ENCODE peak calls at places on chromosomes 4 and X, in six cellular contexts. A, H, S, L, X and R are unnamed samples.

GRCh38 chrX:72268601-72269365 is 8.3 kb downstream of the RPS4X start:
- DNase-seq in X (no peak), L (no peak), A (peak), H (no peak), S (no peak), R (peak)

GRCh38 chrX:26778320-26778888 is 562.4 kb downstream of the MAGEB5 start:
- DNase-seq in X (no peak), S (no peak), H (no peak), A (peak), L (no peak), R (no peak)

GRCh38 chrX:108224727-108225455 is 133.3 kb downstream of the ATG4A start:
- DNase-seq in S (no peak), A (peak), X (peak), H (peak), L (no peak), R (peak)

GRCh38 chrX:71301195-71301924 is at the start of gene ITGB1BP2:
- DNase-seq in S (no peak), X (no peak), L (no peak), A (peak), H (no peak), R (peak)

GRCh38 chr4:88857588-88857987 is 160.0 kb upstream of the NAP1L5 start:
- DNase-seq in H (peak), X (no peak), S (no peak), L (no peak), A (peak), R (no peak)

GRCh38 chrX:130083107-130083490 is 27.2 kb downstream of the ELF4 start:
- DNase-seq in S (no peak), A (no peak), X (peak), L (no peak), H (no peak), R (no peak)

GRCh38 chrX:70082723-70083122 is 20.5 kb downstream of the OTUD6A start:
- DNase-seq in X (no peak), L (no peak), S (no peak), A (no peak), H (no peak), R (no peak)

GRCh38 chr4:98568896-98569663 is 89.3 kb downstream of the TSPAN5 start:
- DNase-seq in L (no peak), S (no peak), H (no peak), X (no peak), A (peak), R (peak)

GRCh38 chr4:173443121-173443520 is 44.2 kb upstream of the SCRG1 start:
- DNase-seq in X (no peak), L (no peak), S (no peak), A (no peak), H (no peak), R (no peak)

GRCh38 chr4:23033796-23034195 is 341.1 kb downstream of the GBA3 start:
- DNase-seq in A (no peak), L (no peak), S (no peak), H (no peak), X (no peak), R (peak)

GRCh38 chrX:50941638-50942037 is 31.1 kb downstream of the BMP15 start:
- DNase-seq in H (peak), X (peak), L (no peak), S (no peak), A (no peak), R (no peak)

GRCh38 chr4:41009411-41009810 is 204.9 kb downstream of the APBB2 start:
- DNase-seq in L (no peak), A (peak), H (peak), S (no peak), X (no peak), R (peak)

GRCh38 chr4:157978680-157979361 is 194.0 kb downstream of the GASK1B start:
- DNase-seq in X (peak), S (peak), A (peak), L (no peak), H (peak), R (peak)

GRCh38 chrX:130025256-130025655 is 42.8 kb downstream of the BCORL1 start:
- DNase-seq in H (no peak), A (no peak), X (peak), L (no peak), S (no peak), R (no peak)

GRCh38 chr4:35105486-35105885 is 1138.8 kb downstream of the ARAP2 start:
- DNase-seq in S (no peak), X (no peak), A (no peak), L (no peak), H (peak), R (no peak)

GRCh38 chr4:150570862-150571261 is 11.1 kb upstream of the MAB21L2 start:
- DNase-seq in H (no peak), L (no peak), S (no peak), X (no peak), A (no peak), R (no peak)

GRCh38 chr4:184163813-184164212 is 53.9 kb downstream of the ENPP6 start:
- DNase-seq in H (peak), L (no peak), A (no peak), S (peak), X (peak), R (no peak)

GRCh38 chrX:154986826-154987575 is 35.5 kb downstream of the F8 start:
- DNase-seq in S (no peak), H (peak), A (peak), X (no peak), L (no peak), R (no peak)

GRCh38 chrX:9785944-9786741 is at the start of gene SHROOM2:
- DNase-seq in S (no peak), A (no peak), X (peak), H (peak), L (no peak), R (peak)

GRCh38 chr4:88195666-88196365 is 37.4 kb upstream of the ABCG2 start:
- DNase-seq in A (no peak), L (no peak), S (no peak), H (peak), X (peak), R (no peak)

GRCh38 chr4:55947254-55947882 is 1.4 kb upstream of the CEP135 start:
- DNase-seq in S (no peak), A (peak), L (no peak), H (no peak), X (no peak), R (peak)

GRCh38 chrX:49211074-49211473 is 11.1 kb upstream of the SYP start:
- DNase-seq in H (no peak), L (no peak), S (no peak), A (no peak), X (no peak), R (no peak)

GRCh38 chr4:111689214-111689613 is 456.0 kb upstream of the FAM241A start:
- DNase-seq in L (peak), S (no peak), A (peak), H (no peak), X (no peak), R (peak)

GRCh38 chr4:41442818-41443217 is 95.1 kb upstream of the LIMCH1 start:
- DNase-seq in H (peak), L (no peak), S (no peak), X (no peak), A (no peak), R (no peak)

GRCh38 chr4:118348886-118349285 is 3.9 kb downstream of the PRSS12 start:
- DNase-seq in A (no peak), L (no peak), X (no peak), H (no peak), S (no peak), R (no peak)

GRCh38 chr4:13348216-13348615 is 135.9 kb downstream of the RAB28 start:
- DNase-seq in L (no peak), S (no peak), A (no peak), H (no peak), X (no peak), R (peak)

GRCh38 chr4:167622481-167623240 is 388.4 kb upstream of the SPOCK3 start:
- DNase-seq in L (no peak), A (peak), X (peak), H (peak), S (peak), R (peak)

GRCh38 chr4:12286351-12286750 is 857.7 kb upstream of the HS3ST1 start:
- DNase-seq in L (no peak), H (no peak), A (no peak), S (no peak), X (no peak), R (no peak)

GRCh38 chr4:100984901-100985300 is 362.4 kb downstream of the PPP3CA start:
- DNase-seq in S (no peak), A (peak), L (no peak), H (peak), X (no peak), R (peak)

GRCh38 chr4:174425669-174426068 is 96.6 kb downstream of the HPGD start:
- DNase-seq in X (no peak), S (no peak), A (no peak), H (no peak), L (no peak), R (no peak)

GRCh38 chrX:100413231-100413630 is 3.2 kb upstream of the PCDH19 start:
- DNase-seq in X (peak), L (no peak), H (peak), A (peak), S (no peak), R (peak)

GRCh38 chrX:82765806-82766205 is 742.3 kb upstream of the POU3F4 start:
- DNase-seq in X (no peak), L (no peak), H (peak), A (no peak), S (no peak), R (peak)

GRCh38 chrX:101685923-101686322 is 26.3 kb upstream of the ARMCX2 start:
- DNase-seq in S (no peak), X (peak), A (no peak), H (no peak), L (no peak), R (no peak)

GRCh38 chrX:100696699-100697351 is 35.1 kb downstream of the SYTL4 start:
- DNase-seq in X (no peak), A (no peak), L (no peak), S (no peak), H (no peak), R (no peak)

GRCh38 chr4:138007572-138007971 is 234.6 kb downstream of the SLC7A11 start:
- DNase-seq in S (no peak), L (no peak), H (peak), A (peak), X (no peak), R (no peak)

GRCh38 chr4:26455571-26455970 is 34.7 kb downstream of the CCKAR start:
- DNase-seq in A (no peak), H (no peak), L (no peak), S (no peak), X (no peak), R (no peak)
- H3K4me3 ChIP-seq in A (no peak), H (no peak), L (no peak), S (no peak), X (no peak), R (no peak)

GRCh38 chr4:155403886-155404285 is 27.1 kb upstream of the MAP9 start:
- DNase-seq in S (no peak), H (peak), L (no peak), A (peak), X (no peak), R (peak)
- TF ChIP-seq CTCF in S (peak), H (peak), L (no peak), A (peak), X (peak), R (peak)

GRCh38 chr4:107893171-107894137 is 37.9 kb upstream of the CYP2U1 start:
- DNase-seq in H (no peak), S (no peak), A (peak), X (no peak), L (no peak), R (peak)

GRCh38 chr4:107894138-107894603 is 37.2 kb upstream of the CYP2U1 start:
- DNase-seq in S (no peak), X (no peak), A (no peak), H (no peak), L (no peak), R (no peak)

GRCh38 chr4:107896651-107897050 is 34.7 kb upstream of the CYP2U1 start:
- DNase-seq in L (no peak), X (no peak), H (no peak), A (no peak), S (no peak), R (no peak)

GRCh38 chr4:107897823-107898222 is 33.5 kb upstream of the CYP2U1 start:
- DNase-seq in H (no peak), L (no peak), S (no peak), X (no peak), A (no peak), R (no peak)

DNA sequence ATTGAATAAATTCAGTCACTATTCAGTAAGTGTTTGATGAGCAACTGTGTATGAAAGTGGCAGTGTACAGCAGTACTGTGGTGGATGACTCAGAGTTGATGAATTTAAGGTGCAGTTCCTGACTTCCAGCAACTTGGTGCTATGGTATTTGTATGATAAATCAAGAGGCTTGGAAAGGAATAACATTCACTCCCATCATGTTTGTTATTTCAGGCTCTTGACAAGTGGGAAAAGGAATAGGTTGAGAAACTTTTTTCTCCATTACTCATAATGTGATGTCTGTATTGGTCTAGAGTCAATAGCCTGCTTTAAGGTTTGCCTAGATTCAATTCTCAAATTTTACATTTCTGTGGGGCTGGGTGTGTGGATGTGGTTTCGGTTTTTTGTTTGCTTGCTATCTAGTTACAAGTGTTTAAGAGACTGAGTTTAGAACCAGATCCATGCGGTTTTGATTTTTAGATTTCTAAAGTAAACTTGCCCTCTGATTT is 35.1 kb upstream of the CYP2U1 start:
- DNase-seq in S (no peak), A (peak), H (peak), L (no peak), X (no peak), R (peak)
- H3K4me3 ChIP-seq in S (no peak), A (no peak), H (peak), L (no peak), X (no peak), R (peak)

GRCh38 chr4:1043162-1043561 is 31.7 kb downstream of the FGFRL1 start:
- DNase-seq in S (no peak), L (no peak), A (no peak), H (no peak), X (no peak), R (no peak)

GRCh38 chr4:1043658-1044468 is 32.4 kb downstream of the FGFRL1 start:
- DNase-seq in S (peak), H (peak), L (peak), X (peak), A (peak), R (peak)

GRCh38 chr4:1045193-1045594 is 33.8 kb downstream of the FGFRL1 start:
- DNase-seq in A (no peak), X (peak), L (no peak), H (no peak), S (no peak), R (no peak)

GRCh38 chr4:1045595-1046201 is 34.3 kb downstream of the FGFRL1 start:
- DNase-seq in X (peak), L (no peak), A (no peak), S (no peak), H (no peak), R (no peak)

DNA sequence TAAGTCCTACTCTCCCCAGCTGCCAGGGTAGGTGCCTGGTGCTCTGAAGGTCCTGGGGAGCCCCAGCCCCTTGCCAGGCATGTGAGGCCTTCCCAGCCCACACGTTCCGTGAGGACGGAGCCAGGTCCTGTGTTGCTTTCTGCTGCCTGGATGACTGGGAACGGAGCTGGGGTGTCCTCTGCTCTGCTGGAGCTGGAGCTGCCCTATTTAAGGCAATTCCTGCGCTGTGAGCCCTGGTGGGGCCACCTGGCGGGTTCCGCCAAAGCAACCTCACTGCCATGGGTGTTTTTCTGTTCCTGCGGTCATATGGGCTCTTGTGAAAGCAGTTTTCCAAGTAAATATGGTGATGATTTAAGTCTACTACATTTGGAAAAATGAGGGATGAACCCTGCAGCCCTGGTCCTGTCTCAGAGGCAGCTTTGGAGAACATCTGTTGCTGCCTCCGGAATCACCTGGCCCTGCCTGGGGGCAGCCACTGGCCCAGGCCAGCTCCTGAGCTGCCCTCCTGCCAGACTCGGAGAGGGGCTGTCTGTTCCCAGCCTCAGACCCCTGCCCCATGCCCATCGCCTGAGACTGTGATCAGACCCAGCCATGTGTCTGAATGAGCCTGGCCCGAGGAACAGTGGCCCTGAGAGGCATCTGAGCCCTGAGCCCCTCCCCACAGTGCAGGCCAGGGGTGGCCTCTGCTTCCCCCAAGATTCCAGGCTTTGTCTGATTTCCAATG is 33.2 kb downstream of the FGFRL1 start:
- DNase-seq in S (no peak), X (peak), H (no peak), A (no peak), L (no peak), R (peak)
- TF ChIP-seq CTCF in S (no peak), X (no peak), H (no peak), A (no peak), L (no peak), R (no peak)

DNA sequence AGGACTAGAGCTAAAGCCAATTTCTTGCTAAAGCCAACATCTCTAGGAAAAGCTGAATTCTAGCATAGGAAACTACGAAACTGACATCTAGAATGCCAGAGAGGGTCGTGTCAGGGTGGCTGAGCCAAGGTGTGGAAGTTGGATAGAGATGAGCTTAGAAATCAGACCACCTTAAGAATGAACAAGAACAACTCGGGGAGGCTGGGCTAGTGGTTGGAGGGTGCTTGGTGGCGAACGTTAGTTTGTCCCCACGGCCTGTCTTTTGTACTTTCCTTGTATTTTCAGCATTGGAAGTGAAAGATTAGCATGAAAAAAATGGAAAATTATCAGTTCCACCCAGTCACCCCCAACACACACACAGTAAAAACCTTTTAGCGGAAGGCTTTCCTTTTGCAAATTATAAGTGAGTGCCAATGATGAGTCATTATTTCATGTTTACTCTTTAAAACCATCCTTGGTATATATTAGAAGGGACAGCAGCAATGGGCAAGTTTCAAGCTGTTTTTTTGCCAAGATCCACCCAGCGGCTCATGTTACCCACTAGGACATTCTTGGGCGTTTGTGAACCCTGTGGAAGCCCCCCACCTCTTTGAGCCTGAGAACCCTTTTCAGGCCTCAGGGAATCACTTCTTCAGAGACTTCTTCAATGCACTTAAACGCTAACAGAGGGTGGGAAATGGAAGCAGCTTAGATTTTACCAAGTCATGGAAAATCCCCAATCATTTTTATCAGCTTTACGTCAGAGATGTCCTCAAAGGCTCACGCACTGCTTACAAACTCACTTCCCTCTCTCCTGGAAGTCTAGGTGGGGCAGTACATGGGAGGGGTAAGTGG is 4.9 kb upstream of the PPEF1 start:
- DNase-seq in A (peak), S (no peak), H (peak), X (no peak), L (no peak), R (peak)
- H3K4me3 ChIP-seq in A (no peak), S (no peak), H (peak), X (no peak), L (no peak), R (no peak)

GRCh38 chr4:146510942-146511341 is 10.8 kb downstream of the SLC10A7 start:
- DNase-seq in A (no peak), L (no peak), X (no peak), S (no peak), H (no peak), R (no peak)
- TF ChIP-seq CTCF in A (no peak), L (no peak), X (peak), S (no peak), H (peak), R (peak)

GRCh38 chr4:77154761-77155499 is 2.1 kb upstream of the CCNG2 start:
- DNase-seq in A (no peak), H (no peak), L (no peak), X (no peak), S (no peak), R (no peak)
- H3K4me3 ChIP-seq in A (no peak), H (no peak), L (no peak), X (no peak), S (no peak), R (no peak)